ENCODE peak calls at places on chromosomes 3 and 15, in ten cellular contexts. W, B, P, F, L, Q, C, S, D and X are unnamed samples.

GRCh38 chr15:101521084-101521483 is 31.6 kb upstream of the PCSK6 start:
- DNase-seq in W (peak; percentile 35), B (no peak), P (no peak), F (no peak), L (no peak), Q (no peak), C (no peak), S (no peak), D (no peak), X (no peak)

GRCh38 chr3:15645740-15646490 is 44.4 kb downstream of the BTD start:
- DNase-seq in W (no peak), B (peak; percentile 98), P (no peak), F (peak; percentile 84), L (no peak), Q (no peak), C (no peak), S (peak; percentile 81), D (peak; percentile 83), X (no peak)

GRCh38 chr15:77021803-77022381 is 27.0 kb downstream of the PSTPIP1 start:
- DNase-seq in W (no peak), B (peak; percentile 25), P (no peak), F (peak; percentile 68), L (no peak), Q (no peak), C (no peak), S (no peak), D (no peak), X (peak; percentile 35)

GRCh38 chr15:93070136-93070535 is 18.9 kb downstream of the RGMA start:
- DNase-seq in W (no peak), B (peak; percentile 30), P (no peak), F (no peak), L (no peak), Q (no peak), C (no peak), S (no peak), D (no peak), X (no peak)

GRCh38 chr3:55572816-55573215 is 85.7 kb upstream of the WNT5A start:
- DNase-seq in W (no peak), B (no peak), P (no peak), F (no peak), L (no peak), Q (no peak), C (no peak), S (no peak), D (no peak), X (no peak)

GRCh38 chr15:95911570-95912279 is 418.8 kb upstream of the NR2F2 start:
- DNase-seq in W (no peak), B (no peak), P (no peak), F (no peak), L (no peak), Q (peak; percentile 13), C (no peak), S (no peak), D (no peak), X (no peak)

GRCh38 chr15:69156726-69157381 is 3.6 kb upstream of the GLCE start:
- DNase-seq in W (no peak), B (no peak), P (no peak), F (no peak), L (no peak), Q (no peak), C (no peak), S (no peak), D (no peak), X (no peak)

GRCh38 chr15:87154771-87155170 is 1075.1 kb downstream of the AGBL1 start:
- DNase-seq in W (no peak), B (peak; percentile 74), P (no peak), F (peak; percentile 2), L (no peak), Q (no peak), C (peak; percentile 18), S (peak; percentile 95), D (no peak), X (no peak)

GRCh38 chr15:95843241-95843851 is 487.2 kb upstream of the NR2F2 start:
- DNase-seq in W (no peak), B (no peak), P (no peak), F (peak; percentile 61), L (no peak), Q (no peak), C (no peak), S (no peak), D (no peak), X (no peak)

GRCh38 chr15:65690778-65691177 is 69.0 kb downstream of the SLC24A1 start:
- DNase-seq in W (no peak), B (no peak), P (no peak), F (peak; percentile 17), L (no peak), Q (no peak), C (no peak), S (no peak), D (no peak), X (no peak)

GRCh38 chr3:194397757-194398312 is 1.2 kb downstream of the GP5 start:
- DNase-seq in W (no peak), B (no peak), P (no peak), F (peak; percentile 31), L (no peak), Q (no peak), C (no peak), S (no peak), D (no peak), X (no peak)

GRCh38 chr3:5038243-5038642 is 59.0 kb downstream of the BHLHE40 start:
- DNase-seq in W (no peak), B (no peak), P (no peak), F (no peak), L (no peak), Q (no peak), C (no peak), S (no peak), D (no peak), X (no peak)

DNA sequence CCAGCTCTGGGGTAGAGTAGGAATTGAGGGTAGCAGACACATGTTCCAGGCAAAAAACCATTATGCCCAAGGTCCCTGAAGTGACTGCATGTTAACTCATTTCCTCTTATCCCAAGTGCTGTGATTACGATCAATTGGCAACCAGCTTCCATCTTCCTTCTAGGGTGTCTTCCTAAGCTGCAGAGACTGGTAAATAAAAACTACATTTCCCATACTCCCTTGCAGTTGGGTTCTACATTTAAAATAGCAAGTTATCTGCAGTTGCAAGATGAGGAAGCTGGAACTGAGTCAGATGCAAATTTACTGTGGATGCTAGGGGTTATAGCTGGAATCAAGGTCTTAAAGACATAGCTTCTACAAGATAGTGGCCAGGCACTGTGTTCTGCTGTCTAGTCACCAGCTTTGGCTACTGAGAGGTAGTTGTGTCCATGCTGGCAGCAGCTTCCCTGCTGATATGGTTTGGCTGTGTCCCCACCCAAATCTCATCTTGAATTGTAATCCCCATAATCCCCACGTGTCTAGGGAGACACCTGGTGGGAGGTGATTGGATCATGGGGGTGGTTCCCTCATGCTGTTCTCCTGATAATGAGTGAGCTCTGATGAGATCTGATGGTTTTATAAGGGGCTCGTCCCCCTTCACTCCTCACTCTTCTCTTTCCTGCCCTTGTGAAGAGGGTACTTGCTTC is 51.3 kb upstream of the FBN1 start:
- DNase-seq in W (no peak), B (peak; percentile 34), P (no peak), F (no peak), L (no peak), Q (no peak), C (no peak), S (no peak), D (no peak), X (no peak)
- H3K27ac ChIP-seq in W (no peak overlapping the region), B (no peak overlapping the region), P (no peak overlapping the region), F (no peak overlapping the region), L (no peak overlapping the region), Q (no peak overlapping the region), C (no peak overlapping the region), S (no peak overlapping the region), D (no peak overlapping the region), X (no peak overlapping the region)

GRCh38 chr3:177284383-177284881 is 87.2 kb upstream of the TBL1XR1 start:
- DNase-seq in W (peak; percentile 59), B (no peak), P (no peak), F (peak; percentile 76), L (no peak), Q (peak; percentile 48), C (no peak), S (no peak), D (no peak), X (no peak)
- TF ChIP-seq CTCF in W (no peak), B (no peak), P (no peak), F (no peak), L (no peak), Q (no peak), C (peak; percentile 11), S (no peak), D (no peak), X (no peak)

GRCh38 chr3:141408596-141408995 is 40.3 kb downstream of the ZBTB38 start:
- DNase-seq in W (no peak), B (no peak), P (no peak), F (no peak), L (no peak), Q (no peak), C (no peak), S (no peak), D (no peak), X (no peak)
- H3K27me3 ChIP-seq in W (no peaks in the 10 kb centered on the region), B (no peaks in the 10 kb centered on the region), P (no peaks in the 10 kb centered on the region), F (no peaks in the 10 kb centered on the region), L (no peaks in the 10 kb centered on the region), Q (peaks cover 3% of the 10 kb centered on the region), C (no peaks in the 10 kb centered on the region), S (no peaks in the 10 kb centered on the region), D (no peaks in the 10 kb centered on the region), X (no peaks in the 10 kb centered on the region)

GRCh38 chr15:56868251-56868650 is 50.2 kb upstream of the TCF12 start:
- DNase-seq in W (no peak), B (no peak), P (no peak), F (no peak), L (no peak), Q (no peak), C (no peak), S (no peak), D (no peak), X (no peak)

GRCh38 chr15:56871180-56871579 is 47.3 kb upstream of the TCF12 start:
- DNase-seq in W (no peak), B (peak; percentile 80), P (no peak), F (peak; percentile 75), L (no peak), Q (no peak), C (peak; percentile 67), S (peak; percentile 59), D (no peak), X (no peak)

GRCh38 chr15:56866798-56867197 is 51.6 kb upstream of the TCF12 start:
- DNase-seq in W (no peak), B (no peak), P (no peak), F (no peak), L (no peak), Q (no peak), C (no peak), S (no peak), D (no peak), X (no peak)

GRCh38 chr15:56869573-56869972 is 48.9 kb upstream of the TCF12 start:
- DNase-seq in W (peak; percentile 70), B (no peak), P (no peak), F (peak; percentile 55), L (no peak), Q (peak; percentile 57), C (no peak), S (no peak), D (peak; percentile 36), X (peak; percentile 37)

DNA sequence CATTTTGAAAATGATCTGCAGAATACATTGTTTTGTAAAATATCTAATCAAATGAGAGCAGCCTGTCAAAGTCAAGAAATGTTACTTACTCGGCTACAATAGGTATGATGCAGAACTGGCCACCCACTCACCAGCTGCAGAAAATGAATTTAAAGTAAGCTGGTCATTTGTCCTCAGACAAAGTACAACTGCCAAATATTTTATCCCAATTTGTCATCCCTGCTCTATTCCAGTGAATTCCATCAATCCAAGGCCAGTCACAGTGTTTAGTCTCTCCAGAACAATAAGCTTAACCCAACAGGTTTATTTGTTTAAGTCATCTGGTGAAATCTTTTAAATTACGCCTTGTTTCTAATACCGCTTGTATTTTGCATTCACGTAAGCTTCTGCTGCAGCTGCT is 46.6 kb upstream of the TCF12 start:
- DNase-seq in W (no peak), B (no peak), P (no peak), F (no peak), L (no peak), Q (no peak), C (no peak), S (no peak), D (no peak), X (no peak)
- H3K27ac ChIP-seq in W (no peak overlapping the region), B (no peak overlapping the region), P (no peak overlapping the region), F (no peak overlapping the region), L (no peak overlapping the region), Q (no peak overlapping the region), C (no peak overlapping the region), S (no peak overlapping the region), D (no peak overlapping the region), X (peak overlapping the region; percentile 72)